ENCODE peak calls at places on chromosomes 13 and 19, in eight cellular contexts. One of them, this sample, is unnamed.

GRCh38 chr19:35869327-35870123 is 1.2 kb downstream of the APLP1 start:
- DNase-seq in IMR-90: peak
- DNase-seq in lower lobe of right lung: peak
- DNase-seq in mesothelial cell of epicardium: peak
- DNase-seq in heart right ventricle: peak
- DNase-seq in epithelial cell of proximal tubule: no peak
- DNase-seq in suprapubic skin: no peak
- DNase-seq in CD14-positive monocyte: no peak
- DNase-seq in this sample: peak

GRCh38 chr19:28213476-28214082 is 999.4 kb downstream of the UQCRFS1 start:
- DNase-seq in IMR-90: no peak
- DNase-seq in lower lobe of right lung: no peak
- DNase-seq in mesothelial cell of epicardium: no peak
- DNase-seq in heart right ventricle: no peak
- DNase-seq in epithelial cell of proximal tubule: peak
- DNase-seq in suprapubic skin: no peak
- DNase-seq in CD14-positive monocyte: no peak
- DNase-seq in this sample: no peak

GRCh38 chr13:26914624-26915023 is 154.0 kb upstream of the GPR12 start:
- DNase-seq in IMR-90: no peak
- DNase-seq in lower lobe of right lung: no peak
- DNase-seq in mesothelial cell of epicardium: no peak
- DNase-seq in heart right ventricle: no peak
- DNase-seq in epithelial cell of proximal tubule: no peak
- DNase-seq in suprapubic skin: peak
- DNase-seq in CD14-positive monocyte: no peak
- DNase-seq in this sample: no peak

GRCh38 chr13:30510811-30511371 is 45.2 kb upstream of the HMGB1 start:
- DNase-seq in IMR-90: peak
- DNase-seq in lower lobe of right lung: no peak
- DNase-seq in mesothelial cell of epicardium: no peak
- DNase-seq in heart right ventricle: no peak
- DNase-seq in epithelial cell of proximal tubule: no peak
- DNase-seq in suprapubic skin: no peak
- DNase-seq in CD14-positive monocyte: no peak
- DNase-seq in this sample: no peak

GRCh38 chr19:48728882-48729645 is 9.5 kb upstream of the MAMSTR start:
- DNase-seq in IMR-90: no peak
- DNase-seq in lower lobe of right lung: no peak
- DNase-seq in mesothelial cell of epicardium: no peak
- DNase-seq in heart right ventricle: no peak
- DNase-seq in epithelial cell of proximal tubule: no peak
- DNase-seq in suprapubic skin: no peak
- DNase-seq in CD14-positive monocyte: no peak
- DNase-seq in this sample: no peak

GRCh38 chr13:58160980-58161379 is 529.4 kb downstream of the PCDH17 start:
- DNase-seq in IMR-90: no peak
- DNase-seq in lower lobe of right lung: no peak
- DNase-seq in mesothelial cell of epicardium: no peak
- DNase-seq in heart right ventricle: no peak
- DNase-seq in epithelial cell of proximal tubule: no peak
- DNase-seq in suprapubic skin: no peak
- DNase-seq in CD14-positive monocyte: no peak
- DNase-seq in this sample: no peak

GRCh38 chr19:13149628-13150186 is 468 bp downstream of the STX10 start:
- DNase-seq in IMR-90: no peak
- DNase-seq in lower lobe of right lung: peak
- DNase-seq in mesothelial cell of epicardium: peak
- DNase-seq in heart right ventricle: peak
- DNase-seq in epithelial cell of proximal tubule: no peak
- DNase-seq in suprapubic skin: no peak
- DNase-seq in CD14-positive monocyte: no peak
- DNase-seq in this sample: no peak

GRCh38 chr19:2110822-2111221 is 14.1 kb downstream of the IZUMO4 start:
- DNase-seq in IMR-90: no peak
- DNase-seq in lower lobe of right lung: no peak
- DNase-seq in mesothelial cell of epicardium: no peak
- DNase-seq in heart right ventricle: no peak
- DNase-seq in epithelial cell of proximal tubule: no peak
- DNase-seq in suprapubic skin: no peak
- DNase-seq in CD14-positive monocyte: no peak
- DNase-seq in this sample: no peak

GRCh38 chr13:52454459-52454824 is 836 bp upstream of the CKAP2 start:
- DNase-seq in IMR-90: peak
- DNase-seq in lower lobe of right lung: no peak
- DNase-seq in mesothelial cell of epicardium: no peak
- DNase-seq in heart right ventricle: no peak
- DNase-seq in epithelial cell of proximal tubule: no peak
- DNase-seq in suprapubic skin: no peak
- DNase-seq in CD14-positive monocyte: no peak
- DNase-seq in this sample: no peak

GRCh38 chr13:110185696-110186095 is 121.3 kb downstream of the COL4A1 start:
- DNase-seq in IMR-90: peak
- DNase-seq in lower lobe of right lung: no peak
- DNase-seq in mesothelial cell of epicardium: no peak
- DNase-seq in heart right ventricle: no peak
- DNase-seq in epithelial cell of proximal tubule: no peak
- DNase-seq in suprapubic skin: no peak
- DNase-seq in CD14-positive monocyte: no peak
- DNase-seq in this sample: no peak

GRCh38 chr19:50387176-50387867 is 3.2 kb downstream of the POLD1 start:
- DNase-seq in IMR-90: peak
- DNase-seq in lower lobe of right lung: peak
- DNase-seq in mesothelial cell of epicardium: no peak
- DNase-seq in heart right ventricle: no peak
- DNase-seq in epithelial cell of proximal tubule: no peak
- DNase-seq in suprapubic skin: no peak
- DNase-seq in CD14-positive monocyte: peak
- DNase-seq in this sample: no peak

GRCh38 chr19:35986664-35987570 is 8.1 kb upstream of the SDHAF1 start:
- DNase-seq in IMR-90: no peak
- DNase-seq in lower lobe of right lung: peak
- DNase-seq in mesothelial cell of epicardium: no peak
- DNase-seq in heart right ventricle: peak
- DNase-seq in epithelial cell of proximal tubule: no peak
- DNase-seq in suprapubic skin: no peak
- DNase-seq in CD14-positive monocyte: no peak
- DNase-seq in this sample: peak

GRCh38 chr13:104984296-104984818 is 1551.1 kb downstream of the EFNB2 start:
- DNase-seq in IMR-90: peak
- DNase-seq in lower lobe of right lung: no peak
- DNase-seq in mesothelial cell of epicardium: peak
- DNase-seq in heart right ventricle: peak
- DNase-seq in epithelial cell of proximal tubule: no peak
- DNase-seq in suprapubic skin: no peak
- DNase-seq in CD14-positive monocyte: no peak
- DNase-seq in this sample: no peak

GRCh38 chr13:45047394-45048328 is 58.3 kb downstream of the GPALPP1 start:
- DNase-seq in IMR-90: peak
- DNase-seq in lower lobe of right lung: peak
- DNase-seq in mesothelial cell of epicardium: peak
- DNase-seq in heart right ventricle: peak
- DNase-seq in epithelial cell of proximal tubule: peak
- DNase-seq in suprapubic skin: no peak
- DNase-seq in CD14-positive monocyte: peak
- DNase-seq in this sample: peak

GRCh38 chr19:30719991-30720329 is 347.8 kb downstream of the ZNF536 start:
- DNase-seq in IMR-90: no peak
- DNase-seq in lower lobe of right lung: no peak
- DNase-seq in mesothelial cell of epicardium: no peak
- DNase-seq in heart right ventricle: peak
- DNase-seq in epithelial cell of proximal tubule: no peak
- DNase-seq in suprapubic skin: peak
- DNase-seq in CD14-positive monocyte: no peak
- DNase-seq in this sample: no peak

GRCh38 chr13:98869408-98870090 is 108.3 kb downstream of the DOCK9 start:
- DNase-seq in IMR-90: no peak
- DNase-seq in lower lobe of right lung: no peak
- DNase-seq in mesothelial cell of epicardium: no peak
- DNase-seq in heart right ventricle: peak
- DNase-seq in epithelial cell of proximal tubule: peak
- DNase-seq in suprapubic skin: no peak
- DNase-seq in CD14-positive monocyte: no peak
- DNase-seq in this sample: no peak

GRCh38 chr13:37074703-37075102 is 15.2 kb upstream of the SUPT20H start:
- DNase-seq in IMR-90: peak
- DNase-seq in lower lobe of right lung: no peak
- DNase-seq in mesothelial cell of epicardium: no peak
- DNase-seq in heart right ventricle: no peak
- DNase-seq in epithelial cell of proximal tubule: no peak
- DNase-seq in suprapubic skin: no peak
- DNase-seq in CD14-positive monocyte: no peak
- DNase-seq in this sample: no peak

GRCh38 chr19:19321143-19321577 is 531 bp downstream of the MAU2 start:
- DNase-seq in IMR-90: no peak
- DNase-seq in lower lobe of right lung: no peak
- DNase-seq in mesothelial cell of epicardium: peak
- DNase-seq in heart right ventricle: no peak
- DNase-seq in epithelial cell of proximal tubule: no peak
- DNase-seq in suprapubic skin: no peak
- DNase-seq in CD14-positive monocyte: no peak
- DNase-seq in this sample: no peak

GRCh38 chr13:98098511-98098910 is 44.4 kb upstream of the FARP1 start:
- DNase-seq in IMR-90: peak
- DNase-seq in lower lobe of right lung: no peak
- DNase-seq in mesothelial cell of epicardium: no peak
- DNase-seq in heart right ventricle: no peak
- DNase-seq in epithelial cell of proximal tubule: no peak
- DNase-seq in suprapubic skin: no peak
- DNase-seq in CD14-positive monocyte: no peak
- DNase-seq in this sample: no peak

GRCh38 chr19:6736917-6737283 is 480 bp downstream of the GPR108 start:
- DNase-seq in IMR-90: no peak
- DNase-seq in lower lobe of right lung: no peak
- DNase-seq in mesothelial cell of epicardium: no peak
- DNase-seq in heart right ventricle: no peak
- DNase-seq in epithelial cell of proximal tubule: no peak
- DNase-seq in suprapubic skin: no peak
- DNase-seq in CD14-positive monocyte: no peak
- DNase-seq in this sample: no peak
- TF ChIP-seq CTCF in IMR-90: no peak
- TF ChIP-seq CTCF in lower lobe of right lung: no peak
- TF ChIP-seq CTCF in mesothelial cell of epicardium: no peak
- TF ChIP-seq CTCF in heart right ventricle: no peak
- TF ChIP-seq CTCF in epithelial cell of proximal tubule: no peak
- TF ChIP-seq CTCF in suprapubic skin: no peak
- TF ChIP-seq CTCF in CD14-positive monocyte: peak
- TF ChIP-seq CTCF in this sample: no peak

GRCh38 chr13:102881819-102882686 is 36.2 kb downstream of the ERCC5 start:
- DNase-seq in IMR-90: no peak
- DNase-seq in lower lobe of right lung: no peak
- DNase-seq in mesothelial cell of epicardium: no peak
- DNase-seq in heart right ventricle: no peak
- DNase-seq in epithelial cell of proximal tubule: no peak
- DNase-seq in suprapubic skin: no peak
- DNase-seq in CD14-positive monocyte: no peak
- DNase-seq in this sample: no peak
- TF ChIP-seq CTCF in IMR-90: no peak
- TF ChIP-seq CTCF in lower lobe of right lung: no peak
- TF ChIP-seq CTCF in mesothelial cell of epicardium: no peak
- TF ChIP-seq CTCF in heart right ventricle: no peak
- TF ChIP-seq CTCF in epithelial cell of proximal tubule: no peak
- TF ChIP-seq CTCF in suprapubic skin: no peak
- TF ChIP-seq CTCF in CD14-positive monocyte: no peak
- TF ChIP-seq CTCF in this sample: no peak

GRCh38 chr13:91406619-91407018 is 8.2 kb downstream of the GPC5 start:
- DNase-seq in IMR-90: peak
- DNase-seq in lower lobe of right lung: no peak
- DNase-seq in mesothelial cell of epicardium: no peak
- DNase-seq in heart right ventricle: no peak
- DNase-seq in epithelial cell of proximal tubule: no peak
- DNase-seq in suprapubic skin: no peak
- DNase-seq in CD14-positive monocyte: no peak
- DNase-seq in this sample: no peak
- TF ChIP-seq CTCF in IMR-90: peak
- TF ChIP-seq CTCF in lower lobe of right lung: peak
- TF ChIP-seq CTCF in mesothelial cell of epicardium: no peak
- TF ChIP-seq CTCF in heart right ventricle: no peak
- TF ChIP-seq CTCF in epithelial cell of proximal tubule: peak
- TF ChIP-seq CTCF in suprapubic skin: no peak
- TF ChIP-seq CTCF in CD14-positive monocyte: peak
- TF ChIP-seq CTCF in this sample: no peak

GRCh38 chr13:21176195-21176981 is at the start of the genes MRPL57 and SKA3:
- DNase-seq in IMR-90: peak
- DNase-seq in lower lobe of right lung: peak
- DNase-seq in mesothelial cell of epicardium: peak
- DNase-seq in heart right ventricle: peak
- DNase-seq in epithelial cell of proximal tubule: peak
- DNase-seq in suprapubic skin: peak
- DNase-seq in CD14-positive monocyte: peak
- DNase-seq in this sample: peak
- TF ChIP-seq CTCF in IMR-90: no peak
- TF ChIP-seq CTCF in lower lobe of right lung: peak
- TF ChIP-seq CTCF in mesothelial cell of epicardium: no peak
- TF ChIP-seq CTCF in heart right ventricle: no peak
- TF ChIP-seq CTCF in epithelial cell of proximal tubule: no peak
- TF ChIP-seq CTCF in suprapubic skin: no peak
- TF ChIP-seq CTCF in CD14-positive monocyte: no peak
- TF ChIP-seq CTCF in this sample: no peak

GRCh38 chr19:42394751-42395150 is 4.7 kb upstream of the CNFN start:
- DNase-seq in IMR-90: peak
- DNase-seq in lower lobe of right lung: no peak
- DNase-seq in mesothelial cell of epicardium: no peak
- DNase-seq in heart right ventricle: no peak
- DNase-seq in epithelial cell of proximal tubule: no peak
- DNase-seq in suprapubic skin: no peak
- DNase-seq in CD14-positive monocyte: no peak
- DNase-seq in this sample: no peak

GRCh38 chr19:42389899-42390298 is at the start of gene CNFN:
- DNase-seq in IMR-90: no peak
- DNase-seq in lower lobe of right lung: no peak
- DNase-seq in mesothelial cell of epicardium: no peak
- DNase-seq in heart right ventricle: no peak
- DNase-seq in epithelial cell of proximal tubule: no peak
- DNase-seq in suprapubic skin: no peak
- DNase-seq in CD14-positive monocyte: no peak
- DNase-seq in this sample: no peak

GRCh38 chr19:42392165-42392564 is 2.1 kb upstream of the CNFN start:
- DNase-seq in IMR-90: no peak
- DNase-seq in lower lobe of right lung: no peak
- DNase-seq in mesothelial cell of epicardium: no peak
- DNase-seq in heart right ventricle: no peak
- DNase-seq in epithelial cell of proximal tubule: no peak
- DNase-seq in suprapubic skin: no peak
- DNase-seq in CD14-positive monocyte: no peak
- DNase-seq in this sample: no peak

GRCh38 chr19:42386974-42387707 is 3.0 kb downstream of the CNFN start:
- DNase-seq in IMR-90: peak
- DNase-seq in lower lobe of right lung: peak
- DNase-seq in mesothelial cell of epicardium: peak
- DNase-seq in heart right ventricle: peak
- DNase-seq in epithelial cell of proximal tubule: no peak
- DNase-seq in suprapubic skin: no peak
- DNase-seq in CD14-positive monocyte: no peak
- DNase-seq in this sample: peak

GRCh38 chr19:42388851-42389489 is 1.1 kb downstream of the CNFN start:
- DNase-seq in IMR-90: no peak
- DNase-seq in lower lobe of right lung: no peak
- DNase-seq in mesothelial cell of epicardium: no peak
- DNase-seq in heart right ventricle: no peak
- DNase-seq in epithelial cell of proximal tubule: no peak
- DNase-seq in suprapubic skin: no peak
- DNase-seq in CD14-positive monocyte: no peak
- DNase-seq in this sample: no peak
- TF ChIP-seq CTCF in IMR-90: no peak
- TF ChIP-seq CTCF in lower lobe of right lung: no peak
- TF ChIP-seq CTCF in mesothelial cell of epicardium: no peak
- TF ChIP-seq CTCF in heart right ventricle: no peak
- TF ChIP-seq CTCF in epithelial cell of proximal tubule: no peak
- TF ChIP-seq CTCF in suprapubic skin: no peak
- TF ChIP-seq CTCF in CD14-positive monocyte: no peak
- TF ChIP-seq CTCF in this sample: no peak

GRCh38 chr19:10334340-10335148 is 1.2 kb upstream of the RAVER1 start:
- DNase-seq in IMR-90: peak
- DNase-seq in lower lobe of right lung: peak
- DNase-seq in mesothelial cell of epicardium: peak
- DNase-seq in heart right ventricle: peak
- DNase-seq in epithelial cell of proximal tubule: peak
- DNase-seq in suprapubic skin: peak
- DNase-seq in CD14-positive monocyte: no peak
- DNase-seq in this sample: no peak
- TF ChIP-seq CTCF in IMR-90: no peak
- TF ChIP-seq CTCF in lower lobe of right lung: no peak
- TF ChIP-seq CTCF in mesothelial cell of epicardium: no peak
- TF ChIP-seq CTCF in heart right ventricle: no peak
- TF ChIP-seq CTCF in epithelial cell of proximal tubule: peak
- TF ChIP-seq CTCF in suprapubic skin: no peak
- TF ChIP-seq CTCF in CD14-positive monocyte: no peak
- TF ChIP-seq CTCF in this sample: no peak